ENCODE peak calls at places on chromosome 16, in seven cellular contexts. S is hypothalamus, C is astrocyte of the spinal cord, W is putamen, Z is left colon, X is AG04449, K is GF-D8. B is an unnamed sample.

GRCh38 chr16:55453909-55454308 is 25.1 kb upstream of the MMP2 start:
- DNase-seq in S (no peak), C (no peak), W (no peak), Z (no peak), X (no peak), K (no peak), B (no peak)

GRCh38 chr16:27436921-27437650 is 35.1 kb downstream of the IL21R start:
- DNase-seq in S (no peak), C (no peak), W (no peak), Z (no peak), X (no peak), K (no peak), B (no peak)

GRCh38 chr16:83806721-83807120 is 1.1 kb upstream of the HSBP1 start:
- DNase-seq in S (no peak), C (no peak), W (no peak), Z (no peak), X (no peak), K (no peak), B (no peak)

GRCh38 chr16:82034981-82035612 is at the start of gene HSD17B2:
- DNase-seq in S (no peak), C (peak), W (no peak), Z (peak), X (no peak), K (no peak), B (no peak)

GRCh38 chr16:2785101-2785991 is 2.0 kb downstream of the PRSS33 start:
- DNase-seq in S (no peak), C (no peak), W (no peak), Z (peak), X (no peak), K (no peak), B (no peak)

GRCh38 chr16:14300631-14301149 is 229.6 kb downstream of the MRTFB start:
- DNase-seq in S (no peak), C (peak), W (no peak), Z (peak), X (peak), K (peak), B (peak)

GRCh38 chr16:68893710-68894705 is 50.7 kb downstream of the TANGO6 start:
- DNase-seq in S (no peak), C (peak), W (no peak), Z (no peak), X (no peak), K (no peak), B (no peak)

GRCh38 chr16:28596840-28597691 is at the start of gene SULT1A2:
- DNase-seq in S (no peak), C (no peak), W (no peak), Z (peak), X (no peak), K (no peak), B (no peak)

GRCh38 chr16:78844682-78845081 is 745.2 kb downstream of the WWOX start:
- DNase-seq in S (no peak), C (no peak), W (no peak), Z (no peak), X (no peak), K (no peak), B (no peak)

GRCh38 chr16:19861811-19862327 is 22.8 kb downstream of the GPRC5B start:
- DNase-seq in S (no peak), C (no peak), W (peak), Z (no peak), X (no peak), K (no peak), B (peak)

GRCh38 chr16:14194706-14195105 is 123.6 kb downstream of the MRTFB start:
- DNase-seq in S (no peak), C (no peak), W (no peak), Z (no peak), X (no peak), K (no peak), B (no peak)

GRCh38 chr16:1057252-1057932 is 15.2 kb upstream of the SSTR5 start:
- DNase-seq in S (no peak), C (no peak), W (no peak), Z (no peak), X (no peak), K (no peak), B (peak)

GRCh38 chr16:84212631-84213030 is 21.7 kb downstream of the ADAD2 start:
- DNase-seq in S (no peak), C (no peak), W (no peak), Z (no peak), X (no peak), K (no peak), B (no peak)

GRCh38 chr16:75237398-75238131 is 13.9 kb downstream of the BCAR1 start:
- DNase-seq in S (no peak), C (no peak), W (no peak), Z (no peak), X (no peak), K (no peak), B (no peak)

GRCh38 chr16:88558457-88559442 is 11.5 kb upstream of the ZC3H18 start:
- DNase-seq in S (no peak), C (peak), W (no peak), Z (peak), X (no peak), K (peak), B (peak)

GRCh38 chr16:58652741-58653140 is 23.1 kb upstream of the CNOT1 start:
- DNase-seq in S (no peak), C (no peak), W (no peak), Z (no peak), X (no peak), K (no peak), B (no peak)

B was measured in frontal cortex.